ENCODE peak calls at places on chromosomes 11 and 22, in six cellular contexts. W is H9, T is IMR-90, K is neuronal stem cell, O is mesenchymal stem cell, S is H1. M is an unnamed sample.

GRCh38 chr22:45290410-45290936 is 5.7 kb downstream of the UPK3A start:
- DNase-seq in W (peak; percentile 63), T (peak; percentile 83), K (no peak), O (peak; percentile 83), S (no peak), M (peak; percentile 65)

GRCh38 chr11:67584205-67584880 is 731 bp downstream of the GSTP1 start:
- DNase-seq in W (no peak), T (peak; percentile 54), K (no peak), O (peak; percentile 65), S (no peak), M (peak; percentile 69)

GRCh38 chr22:45999379-45999971 is 22.5 kb upstream of the WNT7B start:
- DNase-seq in W (no peak), T (no peak), K (no peak), O (no peak), S (no peak), M (no peak)

GRCh38 chr11:12377106-12377823 is at the start of gene PARVA:
- DNase-seq in W (peak; percentile 85), T (peak; percentile 81), K (peak; percentile 80), O (peak; percentile 90), S (peak; percentile 50), M (peak; percentile 95)

GRCh38 chr11:14858404-14858803 is 33.6 kb downstream of the CYP2R1 start:
- DNase-seq in W (no peak), T (no peak), K (no peak), O (no peak), S (no peak), M (no peak)

GRCh38 chr11:121829159-121829643 is 286.8 kb downstream of the BLID start:
- DNase-seq in W (no peak), T (peak; percentile 100), K (no peak), O (peak; percentile 96), S (no peak), M (no peak)

GRCh38 chr11:10758959-10759358 is 7.9 kb downstream of the CTR9 start:
- DNase-seq in W (no peak), T (no peak), K (no peak), O (no peak), S (no peak), M (peak; percentile 50)

GRCh38 chr11:18265949-18266348 is at the start of gene SAA1:
- DNase-seq in W (no peak), T (no peak), K (no peak), O (peak; percentile 39), S (no peak), M (no peak)

GRCh38 chr11:79212711-79213110 is 228.1 kb downstream of the TENM4 start:
- DNase-seq in W (peak; percentile 41), T (no peak), K (no peak), O (no peak), S (no peak), M (peak; percentile 76)

GRCh38 chr22:34997921-34998320 is 68.0 kb upstream of the ISX start:
- DNase-seq in W (no peak), T (no peak), K (no peak), O (no peak), S (no peak), M (no peak)

GRCh38 chr22:44341431-44342346 is 28.9 kb upstream of the SHISAL1 start:
- DNase-seq in W (no peak), T (peak; percentile 69), K (no peak), O (peak; percentile 45), S (no peak), M (peak; percentile 31)

GRCh38 chr11:122101625-122102291 is 14.3 kb downstream of the BLID start:
- DNase-seq in W (peak; percentile 85), T (peak; percentile 85), K (peak; percentile 65), O (peak; percentile 89), S (peak; percentile 58), M (peak; percentile 92)

GRCh38 chr22:39308614-39309363 is 10.6 kb downstream of the RPL3 start:
- DNase-seq in W (peak; percentile 43), T (peak; percentile 96), K (no peak), O (peak; percentile 95), S (no peak), M (peak; percentile 86)

GRCh38 chr22:37260396-37260795 is 16.3 kb upstream of the RAC2 start:
- DNase-seq in W (no peak), T (no peak), K (no peak), O (no peak), S (no peak), M (no peak)

GRCh38 chr11:27837895-27838563 is 137.8 kb upstream of the BDNF start:
- DNase-seq in W (no peak), T (no peak), K (no peak), O (no peak), S (no peak), M (no peak)

GRCh38 chr11:6755303-6755952 is 16.3 kb downstream of the OR2AG2 start:
- DNase-seq in W (peak; percentile 41), T (peak; percentile 34), K (peak; percentile 44), O (peak; percentile 41), S (no peak), M (peak; percentile 45)

GRCh38 chr11:47950396-47950795 is 30.0 kb upstream of the PTPRJ start:
- DNase-seq in W (no peak), T (no peak), K (no peak), O (peak; percentile 35), S (no peak), M (no peak)

GRCh38 chr22:45537734-45538181 is 35.1 kb downstream of the FBLN1 start:
- DNase-seq in W (no peak), T (peak; percentile 84), K (no peak), O (no peak), S (no peak), M (no peak)

GRCh38 chr11:76371170-76371569 is 9.8 kb downstream of the THAP12 start:
- DNase-seq in W (no peak), T (peak; percentile 94), K (no peak), O (peak; percentile 93), S (no peak), M (no peak)

GRCh38 chr22:41603873-41604332 is 14.3 kb upstream of the PMM1 start:
- DNase-seq in W (no peak), T (no peak), K (no peak), O (no peak), S (no peak), M (no peak)

GRCh38 chr11:65814131-65814959 is 19.4 kb upstream of the SNX32 start:
- DNase-seq in W (no peak), T (peak; percentile 28), K (no peak), O (no peak), S (no peak), M (no peak)

GRCh38 chr11:44244649-44245308 is 65.2 kb downstream of the ALX4 start:
- DNase-seq in W (no peak), T (peak; percentile 43), K (no peak), O (peak; percentile 11), S (no peak), M (no peak)

GRCh38 chr22:46142548-46143490 is 7.5 kb upstream of the PPARA start:
- DNase-seq in W (no peak), T (no peak), K (no peak), O (no peak), S (no peak), M (no peak)

GRCh38 chr11:72776844-72777754 is 16.7 kb downstream of the STARD10 start:
- DNase-seq in W (no peak), T (no peak), K (no peak), O (no peak), S (no peak), M (peak; percentile 43)
- H4K8ac ChIP-seq in W (no peak overlapping the region), T (no peak overlapping the region), K (no peak overlapping the region), O (peak overlapping the region; percentile 0), S (no peak overlapping the region), M (no peak overlapping the region)

GRCh38 chr11:34651551-34651950 is 30.7 kb downstream of the EHF start:
- DNase-seq in W (no peak), T (peak; percentile 28), K (no peak), O (peak; percentile 13), S (no peak), M (no peak)

GRCh38 chr11:34652191-34652958 is 31.5 kb downstream of the EHF start:
- DNase-seq in W (no peak), T (peak; percentile 13), K (no peak), O (no peak), S (no peak), M (no peak)

GRCh38 chr11:34653851-34654490 is 33.1 kb downstream of the EHF start:
- DNase-seq in W (no peak), T (peak; percentile 99), K (no peak), O (peak; percentile 95), S (no peak), M (peak; percentile 56)

GRCh38 chr11:34654491-34655334 is 33.8 kb downstream of the EHF start:
- DNase-seq in W (peak; percentile 51), T (peak; percentile 66), K (no peak), O (peak; percentile 77), S (no peak), M (peak; percentile 90)

GRCh38 chr11:34653031-34653430 is 32.1 kb downstream of the EHF start:
- DNase-seq in W (no peak), T (no peak), K (no peak), O (no peak), S (no peak), M (no peak)
- H3K23ac ChIP-seq in W (no peak overlapping the region), T (peak overlapping the region; percentile 46), K (no peak overlapping the region), O (no peak overlapping the region), S (no peak overlapping the region), M (no peak overlapping the region)

GRCh38 chr22:24407884-24408283 is 19.5 kb upstream of the ADORA2A start:
- DNase-seq in W (no peak), T (no peak), K (no peak), O (no peak), S (no peak), M (no peak)

GRCh38 chr22:24407278-24407665 is 20.1 kb upstream of the ADORA2A start:
- DNase-seq in W (no peak), T (no peak), K (no peak), O (peak; percentile 46), S (no peak), M (no peak)

GRCh38 chr22:24405631-24406321 is 21.6 kb upstream of the ADORA2A start:
- DNase-seq in W (no peak), T (no peak), K (no peak), O (no peak), S (no peak), M (no peak)

GRCh38 chr22:24404561-24405275 is 22.7 kb upstream of the ADORA2A start:
- DNase-seq in W (no peak), T (no peak), K (no peak), O (no peak), S (no peak), M (no peak)

GRCh38 chr22:24406322-24407277 is 20.8 kb upstream of the ADORA2A start:
- DNase-seq in W (no peak), T (no peak), K (no peak), O (no peak), S (no peak), M (no peak)
- H4K8ac ChIP-seq in W (no peak overlapping the region), T (no peak overlapping the region), K (peak overlapping the region; percentile 53), O (peak overlapping the region; percentile 57), S (no peak overlapping the region), M (no peak overlapping the region)

GRCh38 chr11:74845978-74846517 is 97.4 kb downstream of the RNF169 start:
- DNase-seq in W (no peak), T (no peak), K (no peak), O (no peak), S (no peak), M (no peak)

GRCh38 chr11:74849525-74850391 is 99.1 kb downstream of the XRRA1 start:
- DNase-seq in W (peak; percentile 81), T (peak; percentile 84), K (peak; percentile 17), O (peak; percentile 77), S (peak; percentile 65), M (peak; percentile 92)

GRCh38 chr11:74844865-74845264 is 96.2 kb downstream of the RNF169 start:
- DNase-seq in W (no peak), T (no peak), K (no peak), O (no peak), S (no peak), M (no peak)

GRCh38 chr11:74846770-74847169 is 98.1 kb downstream of the RNF169 start:
- DNase-seq in W (no peak), T (no peak), K (no peak), O (no peak), S (no peak), M (no peak)

GRCh38 chr11:74847895-74848294 is 99.2 kb downstream of the RNF169 start:
- DNase-seq in W (no peak), T (no peak), K (no peak), O (no peak), S (no peak), M (no peak)
- H3K23ac ChIP-seq in W (no peak overlapping the region), T (no peak overlapping the region), K (no peak overlapping the region), O (no peak overlapping the region), S (no peak overlapping the region), M (no peak overlapping the region)

M was measured in mesendoderm.